ENCODE peak calls at places on chromosome 6, in six cellular contexts. I is ascending aorta, U is BE2C, K is body of pancreas, P is neuronal stem cell, Y is SJSA1. Z is an unnamed sample.

GRCh38 chr6:19478992-19479391 is 358.2 kb upstream of the ID4 start:
- DNase-seq in I (no peak), U (no peak), K (no peak), P (no peak), Y (no peak), Z (no peak)

GRCh38 chr6:168390746-168391400 is 50.1 kb upstream of the SMOC2 start:
- DNase-seq in I (no peak), U (no peak), K (no peak), P (no peak), Y (no peak), Z (no peak)

GRCh38 chr6:27478141-27478705 is 5.3 kb upstream of the ZNF184 start:
- DNase-seq in I (no peak), U (no peak), K (no peak), P (no peak), Y (peak; percentile 2), Z (no peak)

GRCh38 chr6:12148317-12148801 is 136.2 kb downstream of the HIVEP1 start:
- DNase-seq in I (no peak), U (no peak), K (no peak), P (no peak), Y (peak; percentile 68), Z (no peak)

GRCh38 chr6:163324326-163324927 is 90.1 kb upstream of the QKI start:
- DNase-seq in I (no peak), U (no peak), K (no peak), P (no peak), Y (no peak), Z (no peak)

GRCh38 chr6:43723737-43724295 is 36.2 kb upstream of the MRPS18A start:
- DNase-seq in I (no peak), U (peak; percentile 73), K (peak; percentile 84), P (peak; percentile 65), Y (no peak), Z (peak; percentile 31)

GRCh38 chr6:32195902-32196681 is 3.6 kb upstream of the GPSM3 start:
- DNase-seq in I (peak; percentile 96), U (peak; percentile 95), K (peak; percentile 92), P (peak; percentile 84), Y (peak; percentile 95), Z (peak; percentile 50)

GRCh38 chr6:165308926-165309731 is at the start of gene C6orf118:
- DNase-seq in I (no peak), U (peak; percentile 69), K (no peak), P (peak; percentile 78), Y (peak; percentile 36), Z (no peak)

GRCh38 chr6:162973141-162973872 is 245.5 kb downstream of the PACRG start:
- DNase-seq in I (no peak), U (peak; percentile 20), K (no peak), P (no peak), Y (no peak), Z (no peak)

GRCh38 chr6:16736856-16737255 is 24.4 kb downstream of the ATXN1 start:
- DNase-seq in I (no peak), U (no peak), K (no peak), P (no peak), Y (no peak), Z (no peak)

GRCh38 chr6:16737389-16737788 is 23.9 kb downstream of the ATXN1 start:
- DNase-seq in I (no peak), U (no peak), K (no peak), P (no peak), Y (peak; percentile 52), Z (no peak)

GRCh38 chr6:16741112-16742016 is 19.9 kb downstream of the ATXN1 start:
- DNase-seq in I (no peak), U (no peak), K (no peak), P (no peak), Y (peak; percentile 89), Z (no peak)

GRCh38 chr6:16737926-16738325 is 23.3 kb downstream of the ATXN1 start:
- DNase-seq in I (no peak), U (no peak), K (no peak), P (no peak), Y (no peak), Z (no peak)

GRCh38 chr6:16739329-16739801 is 21.9 kb downstream of the ATXN1 start:
- DNase-seq in I (no peak), U (no peak), K (no peak), P (no peak), Y (peak; percentile 47), Z (no peak)
- H3K4me1 ChIP-seq in I (no peaks in the 10 kb centered on the region), U (no peaks in the 10 kb centered on the region), K (peaks cover 21% of the 10 kb centered on the region), P (no peaks in the 10 kb centered on the region), Y (peaks cover 62% of the 10 kb centered on the region), Z (peaks cover 18% of the 10 kb centered on the region)

GRCh38 chr6:143414769-143415168 is 35.7 kb downstream of the ADAT2 start:
- DNase-seq in I (no peak), U (no peak), K (no peak), P (no peak), Y (no peak), Z (no peak)
- H3K4me1 ChIP-seq in I (peaks cover 3% of the 10 kb centered on the region), U (no peaks in the 10 kb centered on the region), K (peaks cover 4% of the 10 kb centered on the region), P (peaks cover 2% of the 10 kb centered on the region), Y (peaks cover 4% of the 10 kb centered on the region), Z (no peaks in the 10 kb centered on the region)

DNA sequence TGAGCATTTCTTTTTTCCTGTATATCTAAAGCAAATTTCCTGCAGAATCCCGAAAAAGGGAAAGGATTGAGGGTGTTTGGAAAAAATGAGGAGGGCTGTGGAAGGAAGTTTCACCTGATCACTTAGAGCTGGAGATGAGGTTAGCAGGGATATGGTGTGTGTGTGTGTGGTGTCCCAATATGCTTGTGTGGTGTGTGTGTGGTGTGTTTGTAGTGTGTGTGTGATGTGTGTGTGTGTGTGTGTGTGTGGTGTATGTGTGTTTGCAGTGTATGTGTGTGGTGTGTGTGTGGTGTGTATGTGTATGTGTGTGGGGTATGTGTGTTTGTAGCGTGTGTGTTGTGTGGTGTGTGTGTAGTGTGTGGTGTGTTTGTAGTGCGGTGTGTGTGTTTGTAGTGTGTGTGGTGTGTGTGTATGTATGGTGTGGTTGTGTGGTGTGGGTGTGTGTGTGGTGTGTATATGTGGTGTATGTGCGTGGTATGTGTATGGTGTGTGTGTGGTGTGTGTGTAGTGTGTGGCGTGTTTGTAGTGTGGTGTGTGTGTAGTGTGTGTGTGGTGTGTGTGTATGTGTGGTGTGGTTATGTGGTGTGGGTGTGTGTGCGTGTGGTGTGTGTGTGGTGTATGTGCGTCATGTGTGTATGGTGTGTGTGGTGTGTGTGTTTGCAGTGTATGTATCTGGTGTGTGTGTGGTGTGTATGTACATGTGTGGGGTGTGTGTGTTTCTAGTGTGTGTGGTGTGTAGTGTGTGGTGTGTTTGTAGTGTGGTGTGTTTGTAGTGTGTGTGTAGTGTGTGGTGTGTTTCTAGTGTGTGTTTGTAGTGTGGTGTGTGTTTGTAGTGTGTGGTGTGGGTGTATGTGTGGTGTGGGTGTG is 67.6 kb downstream of the GCNT2 start:
- DNase-seq in I (no peak), U (no peak), K (no peak), P (no peak), Y (no peak), Z (no peak)
- H3K4me1 ChIP-seq in I (no peaks in the 10 kb centered on the region), U (no peaks in the 10 kb centered on the region), K (peaks cover 18% of the 10 kb centered on the region), P (peaks cover 19% of the 10 kb centered on the region), Y (no peaks in the 10 kb centered on the region), Z (no peaks in the 10 kb centered on the region)

GRCh38 chr6:111663692-111664564 is 58.2 kb upstream of the TRAF3IP2 start:
- DNase-seq in I (peak; percentile 75), U (peak; percentile 88), K (no peak), P (peak; percentile 66), Y (no peak), Z (no peak)

GRCh38 chr6:111663232-111663631 is 57.6 kb upstream of the TRAF3IP2 start:
- DNase-seq in I (no peak), U (no peak), K (no peak), P (no peak), Y (no peak), Z (no peak)

GRCh38 chr6:111661541-111662041 is 55.9 kb upstream of the TRAF3IP2 start:
- DNase-seq in I (no peak), U (no peak), K (peak; percentile 45), P (no peak), Y (no peak), Z (no peak)

GRCh38 chr6:111662192-111662793 is 56.6 kb upstream of the TRAF3IP2 start:
- DNase-seq in I (no peak), U (no peak), K (no peak), P (no peak), Y (no peak), Z (no peak)

GRCh38 chr6:111662794-111663231 is 57.1 kb upstream of the TRAF3IP2 start:
- DNase-seq in I (no peak), U (no peak), K (no peak), P (no peak), Y (no peak), Z (no peak)
- H3K4me1 ChIP-seq in I (peaks cover 15% of the 10 kb centered on the region), U (peaks cover 18% of the 10 kb centered on the region), K (peaks cover 7% of the 10 kb centered on the region), P (peaks cover 33% of the 10 kb centered on the region), Y (peaks cover 9% of the 10 kb centered on the region), Z (no peaks in the 10 kb centered on the region)

GRCh38 chr6:63352587-63353281 is 33.0 kb upstream of the LGSN start:
- DNase-seq in I (no peak), U (no peak), K (peak; percentile 58), P (peak; percentile 18), Y (no peak), Z (no peak)
- H3K4me1 ChIP-seq in I (no peaks in the 10 kb centered on the region), U (no peaks in the 10 kb centered on the region), K (peaks cover 9% of the 10 kb centered on the region), P (no peaks in the 10 kb centered on the region), Y (no peaks in the 10 kb centered on the region), Z (no peaks in the 10 kb centered on the region)

GRCh38 chr6:156809034-156809433 is 31.9 kb downstream of the ARID1B start:
- DNase-seq in I (no peak), U (peak; percentile 32), K (no peak), P (no peak), Y (no peak), Z (no peak)

GRCh38 chr6:156807795-156808194 is 30.6 kb downstream of the ARID1B start:
- DNase-seq in I (no peak), U (no peak), K (no peak), P (no peak), Y (no peak), Z (no peak)

GRCh38 chr6:156807028-156807427 is 29.9 kb downstream of the ARID1B start:
- DNase-seq in I (no peak), U (peak; percentile 27), K (no peak), P (no peak), Y (no peak), Z (no peak)

GRCh38 chr6:156808287-156808686 is 31.1 kb downstream of the ARID1B start:
- DNase-seq in I (no peak), U (peak; percentile 45), K (peak; percentile 31), P (no peak), Y (no peak), Z (no peak)

DNA sequence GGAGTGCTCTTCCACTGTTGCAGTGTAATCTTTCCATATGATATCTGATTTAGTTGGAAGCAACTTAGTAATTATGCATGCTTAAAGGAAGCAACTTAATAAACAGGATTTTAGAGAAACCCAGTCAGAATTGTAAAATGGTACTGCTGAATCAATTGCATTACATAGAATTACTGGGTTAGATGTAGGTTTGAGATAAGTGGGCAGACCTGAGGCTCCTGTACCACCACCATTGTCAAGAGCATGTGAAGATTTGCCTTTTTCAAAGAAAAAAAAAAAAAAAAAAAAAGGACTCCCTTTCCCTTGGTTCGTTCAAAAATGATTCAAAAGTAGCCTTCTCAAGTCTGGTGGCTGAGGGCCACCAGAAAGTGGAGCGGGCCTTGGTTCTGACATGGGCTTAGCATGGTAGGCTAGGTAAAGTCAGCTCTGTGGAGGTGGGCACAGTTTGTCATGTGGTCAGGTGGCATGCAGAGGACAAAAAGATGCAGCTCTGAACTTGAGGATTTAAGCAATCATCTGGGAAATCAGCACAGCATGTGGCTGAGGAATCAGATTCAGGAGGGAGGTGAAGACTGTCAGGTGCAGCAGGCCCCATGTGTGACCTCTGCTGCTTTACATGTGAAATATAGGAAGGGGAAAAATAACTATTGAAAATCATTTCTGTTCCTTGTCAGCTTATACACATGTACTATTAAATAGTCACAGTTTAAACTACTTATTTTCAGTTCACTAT is 32.4 kb downstream of the ARID1B start:
- DNase-seq in I (no peak), U (no peak), K (no peak), P (no peak), Y (no peak), Z (no peak)
- H3K4me1 ChIP-seq in I (no peaks in the 10 kb centered on the region), U (peaks cover 20% of the 10 kb centered on the region), K (peaks cover 45% of the 10 kb centered on the region), P (peaks cover 17% of the 10 kb centered on the region), Y (peaks cover 7% of the 10 kb centered on the region), Z (peaks cover 62% of the 10 kb centered on the region)

GRCh38 chr6:35185971-35186370 is 27.8 kb upstream of the SCUBE3 start:
- DNase-seq in I (no peak), U (no peak), K (no peak), P (no peak), Y (no peak), Z (no peak)
- H3K4me1 ChIP-seq in I (peaks cover under 1% of the 10 kb centered on the region), U (no peaks in the 10 kb centered on the region), K (peaks cover 6% of the 10 kb centered on the region), P (no peaks in the 10 kb centered on the region), Y (peaks cover 44% of the 10 kb centered on the region), Z (no peaks in the 10 kb centered on the region)